ENCODE peak calls at places on chromosomes 4 and X, in five cellular contexts. F, N, G, X and B are unnamed samples.

GRCh38 chrX:66889418-66889817 is 250.5 kb upstream of the EDA2R start:
- DNase-seq in N (no peak), X (no peak), G (no peak), F (no peak), B (no peak)

GRCh38 chr4:166675411-166675810 is 558.9 kb downstream of the SPOCK3 start:
- DNase-seq in F (no peak), G (no peak), X (no peak), N (no peak), B (no peak)

GRCh38 chr4:13627185-13627605 is 330 bp downstream of the BOD1L1 start:
- DNase-seq in N (no peak), G (no peak), X (peak), F (no peak), B (no peak)

GRCh38 chrX:136094962-136095361 is 52.4 kb upstream of the FHL1 start:
- DNase-seq in N (no peak), G (no peak), F (no peak), X (no peak), B (no peak)

GRCh38 chrX:68692651-68693050 is 45.2 kb downstream of the STARD8 start:
- DNase-seq in G (no peak), F (no peak), N (no peak), X (no peak), B (no peak)

GRCh38 chrX:10360121-10360520 is 203.3 kb downstream of the CLCN4 start:
- DNase-seq in G (no peak), F (no peak), X (peak), N (peak), B (peak)

GRCh38 chrX:2696698-2697215 is 5.7 kb downstream of the CD99 start:
- DNase-seq in G (no peak), N (peak), F (no peak), X (no peak), B (peak)

GRCh38 chr4:106268731-106269272 is 47.2 kb downstream of the TBCK start:
- DNase-seq in F (no peak), X (no peak), N (no peak), G (no peak), B (no peak)

GRCh38 chr4:125519376-125520171 is 204.8 kb downstream of the FAT4 start:
- DNase-seq in F (no peak), X (no peak), G (no peak), N (no peak), B (no peak)

GRCh38 chr4:176308441-176308840 is 11.3 kb upstream of the SPCS3 start:
- DNase-seq in X (no peak), G (no peak), F (no peak), N (no peak), B (no peak)

GRCh38 chr4:183395395-183395794 is 49.0 kb upstream of the CDKN2AIP start:
- DNase-seq in X (no peak), G (no peak), F (no peak), N (no peak), B (no peak)

GRCh38 chr4:78722880-78723279 is 53.3 kb upstream of the BMP2K start:
- DNase-seq in N (no peak), F (no peak), G (no peak), X (no peak), B (no peak)

GRCh38 chr4:36363024-36363423 is 81.6 kb downstream of the DTHD1 start:
- DNase-seq in G (no peak), X (no peak), F (no peak), N (no peak), B (no peak)

GRCh38 chrX:102975016-102975415 is 37.9 kb downstream of the RAB40AL start:
- DNase-seq in N (no peak), G (no peak), F (no peak), X (no peak), B (no peak)

GRCh38 chrX:3738489-3738888 is 25.0 kb upstream of the PRKX start:
- DNase-seq in F (no peak), G (no peak), X (no peak), N (no peak), B (no peak)

GRCh38 chr4:174714393-174715211 is 114.4 kb downstream of the GLRA3 start:
- DNase-seq in X (no peak), F (peak), G (no peak), N (peak), B (peak)

GRCh38 chr4:84678976-84679744 is 96.2 kb downstream of the CDS1 start:
- DNase-seq in F (no peak), X (no peak), G (no peak), N (peak), B (no peak)

GRCh38 chr4:89312066-89312465 is 4.5 kb upstream of the GPRIN3 start:
- DNase-seq in X (no peak), N (no peak), G (no peak), F (no peak), B (no peak)

GRCh38 chr4:2932951-2933565 is 30.1 kb downstream of the NOP14 start:
- DNase-seq in G (no peak), N (no peak), X (peak), F (no peak), B (no peak)

GRCh38 chr4:179607003-179607402 is 2164.8 kb upstream of the AGA start:
- DNase-seq in N (no peak), X (no peak), G (no peak), F (no peak), B (no peak)

GRCh38 chr4:10730019-10730418 is 45.5 kb upstream of the CLNK start:
- DNase-seq in N (no peak), X (no peak), F (no peak), G (no peak), B (no peak)

GRCh38 chr4:66991521-66991920 is 553.8 kb downstream of the CENPC start:
- DNase-seq in G (no peak), F (no peak), N (no peak), X (no peak), B (no peak)